ENCODE peak calls at places on chromosomes 4 and X, in nine cellular contexts. W is EL; C is AG09309; L is AG08396; Q is activated T-helper 2 cell treated with anti-CD3 and anti-CD28 coated beads, Interferon-gamma antibody, Interleukin-2, Interleukin-4, amounts not matched to agents 10 μg/mL and 5 μg/mL and 100 μg/mL, durations not matched to agents 14 hours and 24 hours and 36 hours; U is LoVo; P is T-helper 9 cell; A is left ventricle myocardium superior; S is right lobe of liver. M is an unnamed sample.

GRCh38 chr4:98181815-98182214 is 38.5 kb upstream of the STPG2 start:
- DNase-seq in W (peak; percentile 12), C (no peak), L (peak; percentile 10), Q (no peak), U (peak; percentile 3), P (no peak), A (no peak), S (no peak), M (no peak)

GRCh38 chr4:33395731-33396485 is 2675.7 kb downstream of the PCDH7 start:
- DNase-seq in W (no peak), C (no peak), L (no peak), Q (no peak), U (no peak), P (no peak), A (no peak), S (no peak), M (no peak)

GRCh38 chr4:128076465-128076864 is 15.4 kb downstream of the LARP1B start:
- DNase-seq in W (no peak), C (no peak), L (no peak), Q (no peak), U (no peak), P (no peak), A (no peak), S (no peak), M (no peak)

GRCh38 chrX:103811858-103812257 is 20.2 kb downstream of the RAB9B start:
- DNase-seq in W (no peak), C (no peak), L (no peak), Q (no peak), U (no peak), P (no peak), A (no peak), S (no peak), M (no peak)

GRCh38 chr4:139934336-139934735 is 219.6 kb downstream of the MAML3 start:
- DNase-seq in W (peak; percentile 31), C (no peak), L (no peak), Q (no peak), U (no peak), P (no peak), A (no peak), S (no peak), M (no peak)

GRCh38 chrX:69163936-69164741 is 1.1 kb downstream of the PJA1 start:
- DNase-seq in W (peak; percentile 6), C (no peak), L (peak; percentile 63), Q (peak; percentile 53), U (no peak), P (peak; percentile 29), A (peak; percentile 47), S (no peak), M (no peak)

GRCh38 chrX:18871161-18871880 is 112.6 kb downstream of the PHKA2 start:
- DNase-seq in W (no peak), C (no peak), L (no peak), Q (no peak), U (no peak), P (no peak), A (no peak), S (no peak), M (no peak)

GRCh38 chr4:59222231-59222630 is 1977.9 kb upstream of the ADGRL3 start:
- DNase-seq in W (no peak), C (no peak), L (no peak), Q (no peak), U (no peak), P (no peak), A (no peak), S (no peak), M (no peak)

GRCh38 chr4:79652232-79652631 is 244.2 kb upstream of the GK2 start:
- DNase-seq in W (no peak), C (peak; percentile 28), L (peak; percentile 6), Q (no peak), U (peak; percentile 22), P (no peak), A (no peak), S (no peak), M (no peak)

M was measured in fibroblast of the conjunctiva.